ENCODE peak calls at places on chromosomes 2 and 18, in ten cellular contexts. One of them, this sample, is unnamed.

GRCh38 chr2:198697218-198697617 is 760.5 kb downstream of the SATB2 start:
- DNase-seq in Caco-2: no peak
- DNase-seq in A549: no peak
- DNase-seq in astrocyte of the spinal cord: no peak
- DNase-seq in NB4: peak; percentile 13
- DNase-seq in vagina: no peak
- DNase-seq in heart left ventricle: no peak
- DNase-seq in SJSA1: no peak
- DNase-seq in lower lobe of right lung: no peak
- DNase-seq in brain microvascular endothelial cell: no peak
- DNase-seq in this sample: no peak

GRCh38 chr2:215055891-215056290 is 82.5 kb downstream of the ABCA12 start:
- DNase-seq in astrocyte of the spinal cord: no peak
- DNase-seq in Caco-2: no peak
- DNase-seq in vagina: no peak
- DNase-seq in A549: no peak
- DNase-seq in NB4: no peak
- DNase-seq in heart left ventricle: no peak
- DNase-seq in brain microvascular endothelial cell: no peak
- DNase-seq in lower lobe of right lung: no peak
- DNase-seq in SJSA1: no peak
- DNase-seq in this sample: no peak

GRCh38 chr2:45786831-45787357 is 135.4 kb downstream of the PRKCE start:
- DNase-seq in brain microvascular endothelial cell: no peak
- DNase-seq in SJSA1: no peak
- DNase-seq in A549: no peak
- DNase-seq in lower lobe of right lung: no peak
- DNase-seq in vagina: no peak
- DNase-seq in Caco-2: no peak
- DNase-seq in heart left ventricle: no peak
- DNase-seq in astrocyte of the spinal cord: no peak
- DNase-seq in NB4: no peak
- DNase-seq in this sample: no peak

GRCh38 chr2:134897932-134898331 is 20.7 kb upstream of the CCNT2 start:
- DNase-seq in vagina: no peak
- DNase-seq in brain microvascular endothelial cell: no peak
- DNase-seq in A549: no peak
- DNase-seq in astrocyte of the spinal cord: peak; percentile 25
- DNase-seq in Caco-2: no peak
- DNase-seq in NB4: peak; percentile 15
- DNase-seq in heart left ventricle: no peak
- DNase-seq in SJSA1: no peak
- DNase-seq in lower lobe of right lung: no peak
- DNase-seq in this sample: no peak

GRCh38 chr2:25572638-25573037 is 100.7 kb downstream of the DTNB start:
- DNase-seq in SJSA1: no peak
- DNase-seq in Caco-2: no peak
- DNase-seq in astrocyte of the spinal cord: no peak
- DNase-seq in heart left ventricle: no peak
- DNase-seq in NB4: no peak
- DNase-seq in vagina: no peak
- DNase-seq in brain microvascular endothelial cell: no peak
- DNase-seq in A549: no peak
- DNase-seq in lower lobe of right lung: no peak
- DNase-seq in this sample: no peak

GRCh38 chr2:156826342-156826933 is 390.3 kb downstream of the GPD2 start:
- DNase-seq in Caco-2: no peak
- DNase-seq in vagina: no peak
- DNase-seq in astrocyte of the spinal cord: peak; percentile 82
- DNase-seq in SJSA1: no peak
- DNase-seq in NB4: no peak
- DNase-seq in brain microvascular endothelial cell: peak; percentile 5
- DNase-seq in lower lobe of right lung: no peak
- DNase-seq in A549: no peak
- DNase-seq in heart left ventricle: no peak
- DNase-seq in this sample: peak; percentile 30

GRCh38 chr2:8361930-8362329 is 319.9 kb upstream of the ID2 start:
- DNase-seq in A549: no peak
- DNase-seq in vagina: peak; percentile 52
- DNase-seq in SJSA1: no peak
- DNase-seq in astrocyte of the spinal cord: no peak
- DNase-seq in Caco-2: no peak
- DNase-seq in brain microvascular endothelial cell: no peak
- DNase-seq in lower lobe of right lung: no peak
- DNase-seq in heart left ventricle: no peak
- DNase-seq in NB4: no peak
- DNase-seq in this sample: no peak

GRCh38 chr2:144237845-144238637 is 281.9 kb downstream of the ZEB2 start:
- DNase-seq in vagina: no peak
- DNase-seq in NB4: peak; percentile 86
- DNase-seq in astrocyte of the spinal cord: no peak
- DNase-seq in lower lobe of right lung: no peak
- DNase-seq in brain microvascular endothelial cell: no peak
- DNase-seq in Caco-2: no peak
- DNase-seq in heart left ventricle: no peak
- DNase-seq in A549: no peak
- DNase-seq in SJSA1: no peak
- DNase-seq in this sample: no peak

GRCh38 chr2:70994055-70994444 is 623 bp downstream of the TEX261 start:
- DNase-seq in lower lobe of right lung: no peak
- DNase-seq in NB4: peak; percentile 54
- DNase-seq in astrocyte of the spinal cord: peak; percentile 6
- DNase-seq in vagina: peak; percentile 56
- DNase-seq in SJSA1: no peak
- DNase-seq in Caco-2: no peak
- DNase-seq in A549: no peak
- DNase-seq in heart left ventricle: no peak
- DNase-seq in brain microvascular endothelial cell: no peak
- DNase-seq in this sample: peak; percentile 52

GRCh38 chr18:7789853-7790552 is 222.9 kb downstream of the PTPRM start:
- DNase-seq in brain microvascular endothelial cell: no peak
- DNase-seq in vagina: no peak
- DNase-seq in Caco-2: no peak
- DNase-seq in heart left ventricle: no peak
- DNase-seq in lower lobe of right lung: no peak
- DNase-seq in astrocyte of the spinal cord: peak; percentile 60
- DNase-seq in SJSA1: peak; percentile 31
- DNase-seq in NB4: peak; percentile 6
- DNase-seq in A549: peak; percentile 63
- DNase-seq in this sample: no peak

GRCh38 chr2:37119182-37119581 is 34.9 kb downstream of the GPATCH11 start:
- DNase-seq in vagina: no peak
- DNase-seq in lower lobe of right lung: no peak
- DNase-seq in brain microvascular endothelial cell: no peak
- DNase-seq in Caco-2: no peak
- DNase-seq in NB4: peak; percentile 24
- DNase-seq in heart left ventricle: no peak
- DNase-seq in SJSA1: no peak
- DNase-seq in A549: peak; percentile 25
- DNase-seq in astrocyte of the spinal cord: no peak
- DNase-seq in this sample: no peak

GRCh38 chr18:37391698-37392548 is 173.7 kb downstream of the CELF4 start:
- DNase-seq in astrocyte of the spinal cord: no peak
- DNase-seq in lower lobe of right lung: no peak
- DNase-seq in Caco-2: no peak
- DNase-seq in A549: no peak
- DNase-seq in brain microvascular endothelial cell: no peak
- DNase-seq in SJSA1: no peak
- DNase-seq in heart left ventricle: no peak
- DNase-seq in NB4: no peak
- DNase-seq in vagina: no peak
- DNase-seq in this sample: no peak

GRCh38 chr2:116133563-116133962 is 1680.9 kb upstream of the DDX18 start:
- DNase-seq in brain microvascular endothelial cell: no peak
- DNase-seq in lower lobe of right lung: no peak
- DNase-seq in A549: no peak
- DNase-seq in astrocyte of the spinal cord: no peak
- DNase-seq in SJSA1: no peak
- DNase-seq in Caco-2: no peak
- DNase-seq in vagina: no peak
- DNase-seq in NB4: no peak
- DNase-seq in heart left ventricle: no peak
- DNase-seq in this sample: peak; percentile 10

GRCh38 chr2:38568724-38569478 is 33.8 kb downstream of the HNRNPLL start:
- DNase-seq in astrocyte of the spinal cord: no peak
- DNase-seq in SJSA1: no peak
- DNase-seq in A549: no peak
- DNase-seq in vagina: no peak
- DNase-seq in brain microvascular endothelial cell: no peak
- DNase-seq in Caco-2: no peak
- DNase-seq in lower lobe of right lung: no peak
- DNase-seq in heart left ventricle: no peak
- DNase-seq in NB4: no peak
- DNase-seq in this sample: no peak

GRCh38 chr2:9749546-9750223 is 93.6 kb upstream of the TAF1B start:
- DNase-seq in brain microvascular endothelial cell: no peak
- DNase-seq in vagina: no peak
- DNase-seq in NB4: no peak
- DNase-seq in A549: no peak
- DNase-seq in Caco-2: no peak
- DNase-seq in SJSA1: no peak
- DNase-seq in lower lobe of right lung: no peak
- DNase-seq in astrocyte of the spinal cord: no peak
- DNase-seq in heart left ventricle: no peak
- DNase-seq in this sample: no peak

GRCh38 chr2:4763009-4763408 is 929.2 kb upstream of the SOX11 start:
- DNase-seq in A549: peak; percentile 33
- DNase-seq in lower lobe of right lung: no peak
- DNase-seq in NB4: peak; percentile 61
- DNase-seq in vagina: no peak
- DNase-seq in Caco-2: no peak
- DNase-seq in heart left ventricle: no peak
- DNase-seq in brain microvascular endothelial cell: peak; percentile 53
- DNase-seq in astrocyte of the spinal cord: peak; percentile 20
- DNase-seq in SJSA1: no peak
- DNase-seq in this sample: peak; percentile 7

GRCh38 chr2:23698733-23699391 is 228.1 kb downstream of the ATAD2B start:
- DNase-seq in lower lobe of right lung: no peak
- DNase-seq in SJSA1: no peak
- DNase-seq in vagina: no peak
- DNase-seq in brain microvascular endothelial cell: peak; percentile 52
- DNase-seq in Caco-2: peak; percentile 25
- DNase-seq in heart left ventricle: no peak
- DNase-seq in A549: no peak
- DNase-seq in NB4: no peak
- DNase-seq in astrocyte of the spinal cord: peak; percentile 34
- DNase-seq in this sample: peak; percentile 36

GRCh38 chr2:120177011-120177621 is 46.1 kb downstream of the TMEM185B start:
- DNase-seq in Caco-2: no peak
- DNase-seq in vagina: no peak
- DNase-seq in astrocyte of the spinal cord: no peak
- DNase-seq in NB4: peak; percentile 94
- DNase-seq in SJSA1: no peak
- DNase-seq in heart left ventricle: peak; percentile 18
- DNase-seq in A549: no peak
- DNase-seq in brain microvascular endothelial cell: no peak
- DNase-seq in lower lobe of right lung: peak; percentile 70
- DNase-seq in this sample: no peak

GRCh38 chr2:241000831-241001321 is 2.5 kb downstream of the SNED1 start:
- DNase-seq in A549: no peak
- DNase-seq in brain microvascular endothelial cell: no peak
- DNase-seq in astrocyte of the spinal cord: no peak
- DNase-seq in SJSA1: no peak
- DNase-seq in heart left ventricle: peak; percentile 9
- DNase-seq in NB4: no peak
- DNase-seq in lower lobe of right lung: peak; percentile 70
- DNase-seq in Caco-2: peak; percentile 27
- DNase-seq in vagina: no peak
- DNase-seq in this sample: no peak
- H3K4me3 ChIP-seq in A549: no peak overlapping the region
- H3K4me3 ChIP-seq in brain microvascular endothelial cell: no peak overlapping the region
- H3K4me3 ChIP-seq in astrocyte of the spinal cord: peak overlapping the region; percentile 65
- H3K4me3 ChIP-seq in SJSA1: no peak overlapping the region
- H3K4me3 ChIP-seq in heart left ventricle: no peak overlapping the region
- H3K4me3 ChIP-seq in NB4: no peak overlapping the region
- H3K4me3 ChIP-seq in lower lobe of right lung: peak overlapping the region; percentile 72
- H3K4me3 ChIP-seq in Caco-2: no peak overlapping the region
- H3K4me3 ChIP-seq in vagina: no peak overlapping the region
- H3K4me3 ChIP-seq in this sample: no peak overlapping the region

DNA sequence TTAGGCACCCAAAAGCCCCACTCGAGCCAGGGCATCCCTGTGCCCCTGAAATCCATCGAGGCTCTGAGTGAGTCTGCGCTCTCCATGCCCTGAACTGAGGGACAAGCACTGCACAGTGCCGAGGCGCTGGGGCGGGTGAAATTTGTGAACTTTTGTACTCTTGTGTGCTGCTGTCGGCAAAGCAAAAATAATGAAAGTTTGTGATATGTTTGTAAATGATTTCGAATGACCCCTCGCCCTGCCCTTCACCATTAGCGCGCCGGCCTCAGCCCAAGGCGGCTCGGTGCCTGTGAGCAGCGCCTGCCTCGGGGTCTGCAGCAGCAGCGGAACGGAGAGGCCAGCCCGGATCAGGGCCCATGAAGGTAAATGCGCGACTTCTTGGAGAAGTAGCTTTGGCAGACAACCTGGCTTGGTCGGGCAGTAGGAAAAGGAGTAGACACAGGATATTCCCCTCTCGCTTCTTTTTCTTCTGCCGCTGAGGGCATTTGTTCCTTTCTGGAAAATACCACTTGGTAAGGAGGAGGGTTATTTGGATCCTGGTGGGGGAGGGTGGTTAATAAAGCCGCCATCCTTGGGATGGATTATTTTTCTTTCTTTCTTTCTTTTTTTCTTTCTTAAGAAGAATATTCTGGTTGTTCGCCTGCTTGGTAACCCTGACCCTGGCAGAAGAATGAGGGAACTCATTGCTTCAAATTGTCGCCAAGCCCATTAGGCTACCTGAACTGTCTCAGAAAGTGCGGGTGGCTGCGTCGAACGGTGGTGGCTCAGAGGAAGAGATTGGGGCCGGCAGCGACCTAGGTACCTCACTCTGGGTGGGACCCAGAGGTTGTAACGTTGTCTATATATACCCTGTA is 1.6 kb upstream of the HOXD4 start:
- DNase-seq in A549: no peak
- DNase-seq in NB4: no peak
- DNase-seq in heart left ventricle: no peak
- DNase-seq in SJSA1: no peak
- DNase-seq in astrocyte of the spinal cord: no peak
- DNase-seq in brain microvascular endothelial cell: no peak
- DNase-seq in lower lobe of right lung: no peak
- DNase-seq in Caco-2: no peak
- DNase-seq in vagina: no peak
- DNase-seq in this sample: no peak
- H3K4me3 ChIP-seq in A549: no peak overlapping the region
- H3K4me3 ChIP-seq in NB4: no peak overlapping the region
- H3K4me3 ChIP-seq in heart left ventricle: no peak overlapping the region
- H3K4me3 ChIP-seq in SJSA1: no peak overlapping the region
- H3K4me3 ChIP-seq in astrocyte of the spinal cord: no peak overlapping the region
- H3K4me3 ChIP-seq in brain microvascular endothelial cell: no peak overlapping the region
- H3K4me3 ChIP-seq in lower lobe of right lung: no peak overlapping the region
- H3K4me3 ChIP-seq in Caco-2: no peak overlapping the region
- H3K4me3 ChIP-seq in vagina: no peak overlapping the region
- H3K4me3 ChIP-seq in this sample: no peak overlapping the region

GRCh38 chr18:55907352-55908045 is 319.5 kb upstream of the TCF4 start:
- DNase-seq in A549: no peak
- DNase-seq in heart left ventricle: peak; percentile 24
- DNase-seq in NB4: no peak
- DNase-seq in astrocyte of the spinal cord: peak; percentile 7
- DNase-seq in brain microvascular endothelial cell: no peak
- DNase-seq in SJSA1: peak; percentile 59
- DNase-seq in lower lobe of right lung: no peak
- DNase-seq in Caco-2: no peak
- DNase-seq in vagina: no peak
- DNase-seq in this sample: no peak
- H3K4me3 ChIP-seq in A549: no peak overlapping the region
- H3K4me3 ChIP-seq in heart left ventricle: no peak overlapping the region
- H3K4me3 ChIP-seq in NB4: no peak overlapping the region
- H3K4me3 ChIP-seq in astrocyte of the spinal cord: no peak overlapping the region
- H3K4me3 ChIP-seq in brain microvascular endothelial cell: no peak overlapping the region
- H3K4me3 ChIP-seq in SJSA1: no peak overlapping the region
- H3K4me3 ChIP-seq in lower lobe of right lung: no peak overlapping the region
- H3K4me3 ChIP-seq in Caco-2: no peak overlapping the region
- H3K4me3 ChIP-seq in vagina: no peak overlapping the region
- H3K4me3 ChIP-seq in this sample: no peak overlapping the region

GRCh38 chr2:197675246-197675645 is at the start of gene RFTN2:
- DNase-seq in heart left ventricle: no peak
- DNase-seq in brain microvascular endothelial cell: peak; percentile 6
- DNase-seq in A549: no peak
- DNase-seq in NB4: no peak
- DNase-seq in vagina: no peak
- DNase-seq in SJSA1: peak; percentile 25
- DNase-seq in Caco-2: no peak
- DNase-seq in astrocyte of the spinal cord: peak; percentile 68
- DNase-seq in lower lobe of right lung: no peak
- DNase-seq in this sample: no peak
- H3K4me3 ChIP-seq in heart left ventricle: peak within 1 kb of the TSS; percentile 53
- H3K4me3 ChIP-seq in brain microvascular endothelial cell: peak within 1 kb of the TSS; percentile 58
- H3K4me3 ChIP-seq in A549: no peak within 1 kb of the TSS
- H3K4me3 ChIP-seq in NB4: no peak within 1 kb of the TSS
- H3K4me3 ChIP-seq in vagina: peak within 1 kb of the TSS; percentile 35
- H3K4me3 ChIP-seq in SJSA1: peak within 1 kb of the TSS; percentile 25
- H3K4me3 ChIP-seq in Caco-2: no peak within 1 kb of the TSS
- H3K4me3 ChIP-seq in astrocyte of the spinal cord: peak within 1 kb of the TSS; percentile 62
- H3K4me3 ChIP-seq in lower lobe of right lung: peak within 1 kb of the TSS; percentile 43
- H3K4me3 ChIP-seq in this sample: peak within 1 kb of the TSS; percentile 46